ENCODE peak calls at places on chromosomes 11 and 22, in seven cellular contexts. Q, Z, N, P, M, V and D are unnamed samples.

GRCh38 chr11:104015649-104016415 is 20.6 kb upstream of the DDI1 start:
- DNase-seq in V (no peak), N (no peak), Q (no peak), P (no peak), Z (no peak), M (no peak), D (no peak)

GRCh38 chr11:63920870-63921417 is 4.0 kb upstream of the RCOR2 start:
- DNase-seq in N (no peak), P (peak), Q (no peak), Z (peak), M (no peak), V (no peak), D (peak)

GRCh38 chr11:26778000-26778757 is 56.3 kb upstream of the SLC5A12 start:
- DNase-seq in Z (no peak), V (no peak), N (no peak), P (no peak), Q (peak), M (peak), D (no peak)

GRCh38 chr11:10329935-10330334 is 25.1 kb downstream of the ADM start:
- DNase-seq in N (no peak), V (no peak), P (no peak), Q (no peak), Z (no peak), M (no peak), D (no peak)

GRCh38 chr11:125268611-125269010 is 104.1 kb downstream of the PKNOX2 start:
- DNase-seq in Z (no peak), N (no peak), M (no peak), Q (no peak), P (no peak), V (no peak), D (no peak)

GRCh38 chr11:29343465-29344333 is 673.1 kb downstream of the KCNA4 start:
- DNase-seq in N (peak), P (peak), Z (peak), V (peak), M (no peak), Q (peak), D (peak)

GRCh38 chr11:69537126-69537525 is 55.7 kb downstream of the LINC01488 start:
- DNase-seq in Q (no peak), Z (no peak), M (no peak), N (no peak), P (no peak), V (no peak), D (no peak)

GRCh38 chr11:105553015-105553414 is 56.9 kb upstream of the GRIA4 start:
- DNase-seq in Z (no peak), M (peak), V (no peak), P (no peak), Q (no peak), N (no peak), D (no peak)

GRCh38 chr11:119828011-119828410 is 99.0 kb upstream of the NECTIN1 start:
- DNase-seq in Z (no peak), N (no peak), Q (no peak), M (no peak), V (no peak), P (no peak), D (no peak)

GRCh38 chr11:100316990-100317389 is 370.1 kb upstream of the ARHGAP42 start:
- DNase-seq in Z (no peak), M (no peak), P (no peak), N (no peak), Q (no peak), V (no peak), D (no peak)

GRCh38 chr22:42962295-42963230 is 52.4 kb downstream of the PACSIN2 start:
- DNase-seq in N (no peak), Q (no peak), Z (no peak), V (no peak), M (no peak), P (no peak), D (no peak)

GRCh38 chr11:8906629-8907028 is 4.4 kb upstream of the AKIP1 start:
- DNase-seq in Q (no peak), M (no peak), Z (no peak), N (peak), V (no peak), P (no peak), D (no peak)

GRCh38 chr22:32555546-32555945 is 80.9 kb downstream of the FBXO7 start:
- DNase-seq in Q (no peak), M (no peak), N (no peak), V (no peak), Z (no peak), P (no peak), D (no peak)

GRCh38 chr11:80955588-80955987 is 1514.8 kb upstream of the TENM4 start:
- DNase-seq in N (no peak), P (no peak), Q (no peak), Z (no peak), M (no peak), V (no peak), D (no peak)

GRCh38 chr11:128471138-128471661 is 116.2 kb downstream of the ETS1 start:
- DNase-seq in M (no peak), N (no peak), P (peak), Z (no peak), V (no peak), Q (no peak), D (peak)

GRCh38 chr11:130301002-130301401 is 13.7 kb downstream of the ZBTB44 start:
- DNase-seq in P (no peak), M (no peak), V (no peak), N (no peak), Q (no peak), Z (no peak), D (no peak)

GRCh38 chr22:23836281-23836680 is 2.5 kb downstream of the DERL3 start:
- DNase-seq in M (no peak), Q (no peak), P (no peak), V (no peak), Z (no peak), N (no peak), D (no peak)

GRCh38 chr11:102120006-102120405 is 9.8 kb downstream of the YAP1 start:
- DNase-seq in V (no peak), M (no peak), Z (no peak), N (peak), Q (no peak), P (no peak), D (no peak)

GRCh38 chr11:128948583-128948982 is 5.9 kb upstream of the TP53AIP1 start:
- DNase-seq in V (no peak), N (no peak), P (no peak), Q (no peak), M (no peak), Z (no peak), D (peak)

GRCh38 chr11:72353861-72354260 is 80.5 kb downstream of the CLPB start:
- DNase-seq in Z (no peak), P (no peak), N (no peak), Q (no peak), M (no peak), V (no peak), D (no peak)
- TF ChIP-seq CTCF in Z (no peak), P (no peak), N (peak), Q (no peak), M (peak), V (peak), D (no peak)

GRCh38 chr11:115496892-115497291 is 7.3 kb downstream of the CADM1 start:
- DNase-seq in Z (no peak), V (no peak), Q (no peak), P (no peak), N (no peak), M (no peak), D (no peak)
- TF ChIP-seq CTCF in Z (no peak), V (peak), Q (no peak), P (no peak), N (no peak), M (no peak), D (no peak)

GRCh38 chr11:1226981-1227550 is 4.2 kb downstream of the MUC5B start:
- DNase-seq in P (no peak), Z (no peak), M (no peak), Q (no peak), N (peak), V (no peak), D (no peak)
- TF ChIP-seq CTCF in P (no peak), Z (no peak), M (peak), Q (no peak), N (no peak), V (no peak), D (no peak)

GRCh38 chr22:17903564-17904295 is 120.6 kb downstream of the MICAL3 start:
- DNase-seq in Z (no peak), M (no peak), V (peak), N (no peak), P (no peak), Q (no peak), D (no peak)
- TF ChIP-seq CTCF in Z (no peak), M (no peak), V (no peak), N (no peak), P (no peak), Q (no peak), D (no peak)

GRCh38 chr22:36546092-36546804 is 17.3 kb upstream of the EIF3D start:
- DNase-seq in N (peak), Z (peak), P (peak), V (peak), M (no peak), Q (no peak), D (peak)

GRCh38 chr22:36549033-36549432 is 20.1 kb upstream of the EIF3D start:
- DNase-seq in N (no peak), M (no peak), Q (no peak), Z (no peak), V (no peak), P (no peak), D (no peak)

GRCh38 chr22:36548606-36549005 is 19.6 kb upstream of the EIF3D start:
- DNase-seq in V (no peak), Z (no peak), Q (no peak), P (no peak), M (no peak), N (no peak), D (no peak)

GRCh38 chr22:36544107-36544620 is 15.2 kb upstream of the EIF3D start:
- DNase-seq in N (no peak), M (no peak), P (no peak), Q (no peak), Z (no peak), V (no peak), D (no peak)

DNA sequence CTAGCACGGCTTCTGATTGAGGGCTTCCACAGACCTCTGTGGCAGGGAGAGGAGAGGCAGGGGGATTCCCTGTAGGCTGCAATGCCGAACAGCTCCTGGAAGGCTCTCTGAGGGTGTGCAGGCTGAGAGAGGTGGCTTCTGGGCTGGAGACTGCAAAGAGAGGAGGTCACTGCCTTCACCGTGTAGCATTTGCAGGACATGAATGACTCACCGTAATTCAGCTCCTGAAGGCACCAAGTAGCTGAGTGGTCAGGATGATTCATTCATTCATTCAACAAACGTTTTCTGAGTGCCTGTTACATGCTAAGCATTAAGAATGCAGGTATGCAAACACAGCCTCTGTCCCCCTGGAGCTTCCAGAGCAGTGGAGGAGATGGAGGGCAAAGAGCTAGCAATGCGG is 18.0 kb upstream of the EIF3D start:
- DNase-seq in P (no peak), M (peak), Q (no peak), N (peak), V (no peak), Z (no peak), D (no peak)
- TF ChIP-seq CTCF in P (no peak), M (peak), Q (no peak), N (no peak), V (no peak), Z (no peak), D (no peak)

GRCh38 chr22:38861927-38862326 is 10.1 kb downstream of the CBX6 start:
- DNase-seq in Z (no peak), M (no peak), P (no peak), V (no peak), Q (no peak), N (no peak), D (no peak)
- TF ChIP-seq CTCF in Z (no peak), M (no peak), P (no peak), V (no peak), Q (no peak), N (no peak), D (no peak)

GRCh38 chr11:74697722-74698121 is 33.5 kb downstream of the CHRDL2 start:
- DNase-seq in P (no peak), N (no peak), M (no peak), Q (no peak), Z (no peak), V (no peak), D (no peak)

GRCh38 chr11:74702383-74703007 is 28.7 kb downstream of the CHRDL2 start:
- DNase-seq in P (peak), M (peak), Z (peak), N (peak), Q (peak), V (peak), D (peak)

GRCh38 chr11:74703211-74703610 is 28.0 kb downstream of the CHRDL2 start:
- DNase-seq in N (no peak), V (no peak), M (no peak), P (no peak), Z (no peak), Q (no peak), D (no peak)

GRCh38 chr11:74699615-74700396 is 31.4 kb downstream of the CHRDL2 start:
- DNase-seq in Z (no peak), M (no peak), P (no peak), N (no peak), Q (no peak), V (no peak), D (no peak)

DNA sequence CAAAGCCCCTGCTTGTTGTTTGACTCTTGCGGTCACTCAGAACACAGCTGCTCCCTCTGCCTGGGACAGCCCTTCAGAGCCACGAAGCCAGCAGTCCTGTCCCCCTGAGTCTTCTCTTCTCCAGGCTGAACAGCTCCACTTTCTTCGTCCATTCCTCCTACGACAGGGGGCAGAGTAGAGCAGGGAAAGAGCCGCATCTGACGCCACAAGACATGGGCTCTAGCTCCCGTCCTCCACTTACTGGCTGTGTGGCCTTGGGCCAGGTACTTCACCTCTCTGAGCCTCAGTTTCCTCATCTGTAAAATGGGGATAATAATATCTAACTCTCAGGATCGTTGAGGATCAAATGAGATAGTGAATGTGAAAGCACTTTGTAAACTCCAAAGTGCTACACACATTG is 29.9 kb downstream of the CHRDL2 start:
- DNase-seq in M (no peak), Z (no peak), V (no peak), P (no peak), N (no peak), Q (no peak), D (peak)
- TF ChIP-seq CTCF in M (peak), Z (no peak), V (no peak), P (peak), N (peak), Q (no peak), D (no peak)

DNA sequence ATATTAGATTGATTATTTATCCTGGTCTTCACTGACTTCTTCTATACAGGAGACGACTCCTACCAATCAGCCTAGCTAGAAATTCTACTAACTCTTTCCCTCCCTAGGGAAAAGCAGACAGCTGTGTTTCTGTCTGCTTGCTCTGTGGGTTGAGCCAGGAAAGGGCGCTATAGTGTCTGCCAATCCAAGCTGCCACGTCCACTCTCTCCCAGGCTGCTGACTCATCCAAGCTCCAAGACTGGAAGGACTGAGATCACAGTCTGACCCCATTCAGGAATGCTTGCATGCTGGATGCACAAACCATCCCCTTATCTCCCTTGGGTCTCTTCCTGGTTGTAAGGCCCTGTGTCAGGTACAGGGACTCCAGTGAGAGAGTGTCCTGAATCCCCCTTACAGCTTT is 955.6 kb downstream of the OPCML start:
- DNase-seq in V (no peak), M (peak), N (no peak), Q (no peak), Z (no peak), P (no peak), D (no peak)
- TF ChIP-seq CTCF in V (no peak), M (no peak), N (no peak), Q (no peak), Z (no peak), P (no peak), D (no peak)

GRCh38 chr22:46845281-46846153 is 83.1 kb downstream of the TBC1D22A start:
- DNase-seq in Z (no peak), M (no peak), V (no peak), Q (no peak), N (no peak), P (no peak), D (no peak)
- TF ChIP-seq CTCF in Z (peak), M (peak), V (peak), Q (peak), N (peak), P (no peak), D (no peak)

GRCh38 chr11:2551131-2551530 is 106.3 kb downstream of the KCNQ1 start:
- DNase-seq in V (no peak), Z (no peak), P (no peak), M (no peak), N (no peak), Q (no peak), D (no peak)
- TF ChIP-seq CTCF in V (no peak), Z (no peak), P (no peak), M (no peak), N (no peak), Q (no peak), D (no peak)